ENCODE peak calls at places on chromosomes 6 and 20, in four cellular contexts. V, J, Q and C are unnamed samples.

GRCh38 chr6:117624869-117625481 is 22.7 kb upstream of the GOPC start:
- DNase-seq in Q (no peak), V (peak), J (no peak), C (no peak)

GRCh38 chr6:112144145-112144926 is 56.9 kb downstream of the FAM229B start:
- DNase-seq in Q (no peak), J (no peak), V (no peak), C (peak)

GRCh38 chr6:41970436-41970846 is 28.8 kb upstream of the CCND3 start:
- DNase-seq in Q (no peak), V (peak), J (peak), C (no peak)

GRCh38 chr6:157982297-157982579 is 575 bp downstream of the SYNJ2 start:
- DNase-seq in V (peak), J (peak), Q (peak), C (no peak)

GRCh38 chr20:34390769-34391447 is 27.8 kb downstream of the ITCH start:
- DNase-seq in V (peak), Q (no peak), J (peak), C (peak)

GRCh38 chr20:24046905-24047304 is 58.3 kb upstream of the GGTLC1 start:
- DNase-seq in J (no peak), Q (no peak), V (peak), C (no peak)

GRCh38 chr6:155352812-155353211 is 38.5 kb upstream of the TFB1M start:
- DNase-seq in Q (no peak), V (peak), J (peak), C (peak)

GRCh38 chr6:5132741-5133140 is 47.6 kb downstream of the PPP1R3G start:
- DNase-seq in V (peak), J (peak), Q (peak), C (peak)

GRCh38 chr6:47915017-47915416 is 133.2 kb downstream of the OPN5 start:
- DNase-seq in V (no peak), J (no peak), Q (no peak), C (no peak)

GRCh38 chr20:43392561-43392960 is 65.1 kb upstream of the SRSF6 start:
- DNase-seq in Q (no peak), V (no peak), J (no peak), C (no peak)

GRCh38 chr20:43388267-43389081 is 69.2 kb upstream of the SRSF6 start:
- DNase-seq in Q (no peak), V (peak), J (no peak), C (no peak)

GRCh38 chr20:43389231-43389630 is 68.5 kb upstream of the SRSF6 start:
- DNase-seq in J (no peak), V (no peak), Q (no peak), C (no peak)

GRCh38 chr20:43387737-43388136 is 70.0 kb upstream of the SRSF6 start:
- DNase-seq in J (no peak), V (no peak), Q (no peak), C (no peak)

DNA sequence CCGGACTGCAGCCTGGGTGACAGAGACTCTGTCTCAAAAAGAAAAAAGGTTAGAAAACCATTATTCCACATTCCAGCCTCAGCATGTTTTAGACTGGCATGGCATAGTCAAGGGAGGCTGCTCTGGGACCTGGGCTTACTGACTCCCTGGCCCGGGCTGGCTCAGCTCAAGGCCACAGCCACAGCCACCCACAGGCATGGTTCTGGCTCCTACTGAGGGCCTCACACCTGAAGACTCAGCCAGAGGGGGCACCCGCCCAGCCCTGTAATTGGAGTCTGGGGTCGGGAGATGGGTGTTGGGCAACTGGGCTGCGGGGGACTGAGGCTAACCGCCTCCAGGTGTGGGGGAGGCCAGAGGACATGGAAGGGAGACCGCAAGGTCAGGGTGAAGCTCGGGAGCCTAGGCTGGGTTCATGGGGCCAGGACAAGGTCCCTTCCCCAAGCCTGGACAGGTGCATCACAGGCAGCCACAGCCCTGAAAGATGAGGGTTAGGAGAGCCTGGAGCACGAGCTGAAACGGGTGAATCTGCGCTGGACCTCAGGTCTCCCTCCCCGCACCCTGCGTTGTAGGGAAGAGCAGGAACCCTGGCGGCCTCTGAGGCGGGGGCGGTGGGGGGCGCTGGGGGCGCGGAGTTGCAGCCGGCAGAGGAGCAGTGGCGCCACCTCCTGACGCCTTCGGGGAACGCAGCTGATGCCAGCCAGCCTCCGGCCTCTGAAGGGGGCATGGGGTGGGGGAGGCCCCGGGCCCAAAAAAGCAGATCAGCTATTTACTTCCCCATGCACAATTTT is 67.7 kb upstream of the SRSF6 start:
- DNase-seq in V (no peak), J (no peak), Q (no peak), C (no peak)
- TF ChIP-seq CTCF in V (peak), J (peak), Q (no peak), C (peak)

GRCh38 chr6:26258199-26258977 is 106.6 kb upstream of the BTN3A2 start:
- DNase-seq in Q (no peak), V (no peak), J (no peak), C (no peak)
- TF ChIP-seq CTCF in Q (no peak), V (peak), J (peak), C (no peak)

DNA sequence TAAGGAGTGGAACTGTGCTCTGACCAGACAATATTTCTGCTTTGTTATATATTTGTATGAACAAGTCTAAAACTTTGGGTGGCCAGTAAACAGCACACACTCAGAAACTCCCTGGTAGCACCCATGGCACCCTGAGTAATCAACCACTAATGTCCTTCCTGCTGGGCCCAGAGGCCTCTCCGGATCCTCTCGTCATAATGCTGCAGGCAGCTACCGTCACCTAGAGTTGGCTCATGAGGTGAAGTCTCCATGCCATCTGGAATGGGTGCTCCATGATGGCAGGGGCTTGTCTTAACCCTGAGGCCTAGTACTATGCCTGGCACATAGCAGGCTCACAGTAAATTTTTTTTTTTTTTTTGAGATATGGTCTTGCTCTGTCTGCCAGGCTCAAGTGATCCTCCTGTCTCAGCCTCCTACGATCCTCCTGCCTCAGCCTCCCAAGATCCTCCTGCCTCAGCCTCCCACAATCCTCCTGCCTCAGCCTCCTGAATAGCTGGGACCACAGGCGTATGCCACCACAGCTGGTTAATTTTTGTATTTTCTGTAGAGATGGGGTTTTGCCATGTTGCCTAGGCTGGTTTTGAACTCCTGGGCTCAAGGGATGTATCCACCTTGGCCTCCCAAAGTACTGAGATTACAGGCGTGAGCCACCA is 3.0 kb upstream of the SDCBP2 start:
- DNase-seq in V (no peak), Q (no peak), J (no peak), C (no peak)
- TF ChIP-seq CTCF in V (no peak), Q (no peak), J (no peak), C (no peak)

GRCh38 chr20:40704828-40705227 is 15.8 kb upstream of the MAFB start:
- DNase-seq in J (no peak), Q (no peak), V (no peak), C (no peak)
- TF ChIP-seq CTCF in J (no peak), Q (no peak), V (no peak), C (no peak)

DNA sequence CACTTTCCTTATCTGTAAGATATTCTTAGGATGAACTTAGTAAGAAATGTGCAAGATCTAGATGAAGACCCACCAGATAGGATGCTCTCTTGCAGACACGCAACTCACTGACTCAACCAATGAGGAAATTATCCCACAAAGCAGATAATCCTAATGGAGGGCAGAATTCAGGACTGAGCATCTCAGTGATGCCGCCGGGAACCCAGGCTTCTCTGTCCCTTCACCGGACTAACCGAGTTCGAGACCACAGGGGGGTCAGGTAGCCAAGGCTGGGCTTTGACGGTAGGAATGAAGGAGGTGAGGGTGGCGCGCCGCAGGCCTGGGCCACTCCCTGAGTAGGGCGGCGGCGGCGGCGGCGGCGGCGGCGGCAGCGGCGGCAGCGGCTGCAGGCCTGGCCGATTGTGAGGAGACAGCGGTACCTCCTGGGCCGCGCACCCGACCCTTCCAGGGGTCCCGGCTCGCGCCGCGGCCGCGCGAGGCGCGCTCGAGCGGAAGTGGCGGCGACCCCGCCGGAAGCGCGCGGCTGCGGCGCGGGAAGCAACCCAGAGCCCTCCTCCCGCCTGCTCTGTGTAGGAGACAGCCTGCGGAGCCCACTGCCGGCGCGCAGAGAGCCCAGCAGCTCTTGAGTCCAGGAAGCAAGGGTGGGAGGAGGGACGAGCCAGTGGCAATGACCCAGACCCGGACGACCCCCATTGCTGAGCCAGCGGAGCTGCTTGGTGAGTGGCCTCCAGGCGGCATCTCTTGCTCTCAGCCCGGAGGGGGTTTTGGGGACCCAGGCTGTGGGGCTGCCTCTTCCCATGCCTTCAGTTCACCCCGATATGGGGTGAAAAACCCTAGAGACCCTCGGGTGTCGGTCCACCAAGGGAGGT is at the start of gene KHDC1:
- DNase-seq in V (peak), Q (peak), J (peak), C (no peak)
- TF ChIP-seq CTCF in V (peak), Q (no peak), J (peak), C (peak)

DNA sequence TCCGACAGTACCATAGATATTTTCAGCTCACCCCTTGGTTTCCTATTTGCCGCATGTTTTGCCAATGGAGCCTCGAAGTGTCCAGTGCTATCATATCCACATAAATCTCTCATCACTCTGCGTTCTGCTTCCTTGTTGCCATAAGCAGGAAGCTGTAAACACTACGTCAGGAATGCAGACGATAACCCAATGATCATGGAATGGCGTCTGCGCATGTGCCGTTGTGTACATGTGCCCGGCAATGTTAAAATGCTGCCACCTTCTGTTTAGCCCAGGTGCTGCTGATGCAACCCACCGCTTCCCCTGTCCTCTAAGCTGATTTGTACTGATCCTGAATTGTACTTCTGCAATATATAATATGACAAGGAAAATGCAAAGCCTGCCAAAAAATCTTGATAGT is 607.5 kb downstream of the HDGFL1 start:
- DNase-seq in J (peak), V (peak), Q (no peak), C (no peak)
- TF ChIP-seq CTCF in J (peak), V (no peak), Q (no peak), C (no peak)

GRCh38 chr6:63275953-63276352 is 43.8 kb downstream of the LGSN start:
- DNase-seq in V (no peak), J (no peak), Q (no peak), C (no peak)

GRCh38 chr6:63269470-63269869 is 50.3 kb downstream of the LGSN start:
- DNase-seq in Q (no peak), V (no peak), J (no peak), C (no peak)

GRCh38 chr6:63268574-63268973 is 51.2 kb downstream of the LGSN start:
- DNase-seq in Q (no peak), J (no peak), V (no peak), C (no peak)

GRCh38 chr6:63267828-63268227 is 52.0 kb downstream of the LGSN start:
- DNase-seq in J (no peak), Q (no peak), V (no peak), C (no peak)

DNA sequence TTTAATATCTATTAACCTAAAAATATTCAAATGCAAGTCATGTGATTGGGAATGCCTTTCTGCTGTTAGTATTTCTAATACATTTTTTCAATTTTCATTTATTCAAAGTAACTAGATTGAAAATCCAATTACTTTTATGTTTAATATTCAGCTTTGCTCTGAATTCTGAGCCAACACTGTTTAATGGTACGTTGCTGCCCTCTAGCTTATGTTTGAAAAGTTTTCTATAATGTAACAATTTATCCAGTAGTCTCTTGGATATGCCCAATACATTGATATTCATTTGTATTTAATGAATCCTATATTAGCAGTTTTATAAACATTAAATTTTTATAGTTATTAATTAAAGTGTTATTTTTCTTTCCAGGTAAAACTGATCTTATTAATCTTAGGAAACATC is 47.4 kb downstream of the LGSN start:
- DNase-seq in Q (no peak), J (peak), V (peak), C (no peak)
- TF ChIP-seq CTCF in Q (no peak), J (peak), V (peak), C (peak)

DNA sequence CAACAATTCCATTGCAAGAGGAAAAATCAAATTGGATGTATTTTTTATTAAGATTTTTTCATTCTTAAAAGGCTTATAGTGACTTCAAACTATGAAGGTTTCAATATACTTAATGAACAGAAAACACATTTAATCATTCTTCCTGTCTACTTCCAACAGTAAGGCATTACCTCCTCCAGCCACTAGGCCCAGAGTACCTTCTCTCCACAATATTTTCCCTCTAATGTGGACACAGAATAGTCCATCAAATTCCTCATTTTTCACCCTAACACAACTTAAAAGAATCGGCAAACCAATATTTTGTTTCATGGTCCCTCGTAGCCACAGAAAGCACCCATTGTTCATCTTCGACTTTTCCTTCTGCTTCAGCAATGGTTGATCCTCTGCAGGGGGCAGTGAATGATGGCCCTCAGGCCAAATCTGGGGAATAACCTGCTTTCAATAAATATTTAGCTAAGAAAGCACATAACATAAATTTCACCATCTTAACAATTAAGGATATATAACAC is 335.4 kb upstream of the ID4 start:
- DNase-seq in J (no peak), Q (no peak), V (no peak), C (no peak)
- TF ChIP-seq CTCF in J (no peak), Q (no peak), V (no peak), C (no peak)

DNA sequence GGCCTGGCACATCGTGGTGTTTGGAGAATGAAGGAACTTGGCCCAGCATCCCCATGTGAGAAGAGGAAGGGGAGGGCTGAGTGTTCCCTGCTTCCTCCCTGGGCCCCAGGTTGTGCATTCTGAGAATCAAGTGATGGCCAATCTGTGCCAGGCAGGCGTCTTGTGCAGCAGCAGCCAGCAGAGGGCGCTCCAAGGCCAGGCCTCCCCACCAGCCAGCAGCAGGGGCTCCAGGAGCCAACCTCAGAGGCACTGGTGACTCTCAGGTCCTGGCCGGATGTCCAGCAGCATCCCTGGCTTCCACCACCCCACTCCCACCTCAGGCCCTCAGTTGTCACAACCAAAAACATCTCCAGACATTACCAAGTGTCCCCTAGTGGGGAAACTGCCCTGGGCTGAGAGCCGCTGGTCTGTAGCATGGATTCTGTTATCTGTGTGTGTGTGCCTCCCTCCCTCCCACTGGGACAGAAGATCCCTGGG is 192.0 kb downstream of the PREX1 start:
- DNase-seq in V (peak), J (peak), Q (peak), C (no peak)
- TF ChIP-seq CTCF in V (peak), J (peak), Q (peak), C (peak)